ENCODE peak calls at places on chromosomes 4 and X, in five cellular contexts. M is lower leg skin, U is endothelial cell of umbilical vein, Z is transverse colon, H is suprapubic skin. S is an unnamed sample.

GRCh38 chrX:124860736-124861135 is 458.9 kb upstream of the TEX13C start:
- DNase-seq in M (no peak), Z (no peak), U (no peak), H (no peak), S (no peak)

GRCh38 chr4:41361831-41362646 is 105.3 kb downstream of the UCHL1 start:
- DNase-seq in M (no peak), H (no peak), Z (no peak), U (peak), S (no peak)

GRCh38 chrX:38982370-38982769 is 181.1 kb downstream of the MID1IP1 start:
- DNase-seq in Z (no peak), U (no peak), H (no peak), M (no peak), S (no peak)

GRCh38 chr4:158835456-158836369 is 66.9 kb downstream of the FNIP2 start:
- DNase-seq in H (no peak), M (no peak), Z (no peak), U (no peak), S (no peak)

GRCh38 chr4:163384926-163385325 is 41.2 kb downstream of the NPY5R start:
- DNase-seq in U (no peak), H (no peak), Z (no peak), M (no peak), S (no peak)

GRCh38 chrX:9845574-9845948 is 59.3 kb downstream of the SHROOM2 start:
- DNase-seq in H (no peak), M (no peak), U (no peak), Z (no peak), S (no peak)

GRCh38 chr4:180925800-180926199 is 1317.4 kb upstream of the TENM3 start:
- DNase-seq in Z (no peak), H (no peak), U (no peak), M (no peak), S (no peak)

GRCh38 chr4:68288046-68288740 is 42.7 kb upstream of the TMPRSS11B start:
- DNase-seq in H (no peak), Z (no peak), M (no peak), U (no peak), S (no peak)

GRCh38 chr4:106982711-106983211 is 53.4 kb downstream of the DKK2 start:
- DNase-seq in H (no peak), Z (no peak), M (no peak), U (no peak), S (no peak)

GRCh38 chrX:45068555-45068954 is 132.1 kb downstream of the DIPK2B start:
- DNase-seq in M (no peak), Z (no peak), H (no peak), U (no peak), S (no peak)

GRCh38 chrX:16186380-16187007 is 19.2 kb downstream of the MAGEB17 start:
- DNase-seq in H (no peak), M (no peak), Z (no peak), U (no peak), S (no peak)

GRCh38 chrX:20265221-20265725 is 1.4 kb downstream of the RPS6KA3 start:
- DNase-seq in M (peak), Z (peak), H (peak), U (peak), S (peak)

GRCh38 chr4:148224476-148224875 is 217.7 kb downstream of the NR3C2 start:
- DNase-seq in H (no peak), Z (no peak), U (no peak), M (no peak), S (no peak)

GRCh38 chrX:41010188-41010846 is 74.9 kb upstream of the USP9X start:
- DNase-seq in Z (peak), U (peak), M (peak), H (peak), S (peak)
- TF ChIP-seq POLR2A in Z (peak), U (peak), M (no peak), H (no peak), S (peak)

GRCh38 chr4:10116625-10117423 is at the start of gene WDR1:
- DNase-seq in H (peak), Z (peak), M (peak), U (peak), S (peak)
- TF ChIP-seq POLR2A in H (peak), Z (peak), M (peak), U (peak), S (peak)

GRCh38 chr4:165328708-165329107 is 1.2 kb downstream of the MSMO1 start:
- DNase-seq in U (peak), H (no peak), Z (no peak), M (no peak), S (no peak)
- TF ChIP-seq POLR2A in U (no peak), H (no peak), Z (no peak), M (no peak), S (no peak)

GRCh38 chr4:36192922-36193321 is 51.4 kb downstream of the ARAP2 start:
- DNase-seq in M (no peak), H (no peak), Z (no peak), U (no peak), S (no peak)

GRCh38 chr4:36196145-36196925 is 48.0 kb downstream of the ARAP2 start:
- DNase-seq in H (no peak), M (no peak), Z (no peak), U (no peak), S (no peak)

GRCh38 chr4:36198068-36198808 is 46.1 kb downstream of the ARAP2 start:
- DNase-seq in Z (no peak), U (no peak), M (no peak), H (no peak), S (no peak)

GRCh38 chr4:36198861-36199260 is 45.5 kb downstream of the ARAP2 start:
- DNase-seq in Z (no peak), U (no peak), M (no peak), H (no peak), S (no peak)

DNA sequence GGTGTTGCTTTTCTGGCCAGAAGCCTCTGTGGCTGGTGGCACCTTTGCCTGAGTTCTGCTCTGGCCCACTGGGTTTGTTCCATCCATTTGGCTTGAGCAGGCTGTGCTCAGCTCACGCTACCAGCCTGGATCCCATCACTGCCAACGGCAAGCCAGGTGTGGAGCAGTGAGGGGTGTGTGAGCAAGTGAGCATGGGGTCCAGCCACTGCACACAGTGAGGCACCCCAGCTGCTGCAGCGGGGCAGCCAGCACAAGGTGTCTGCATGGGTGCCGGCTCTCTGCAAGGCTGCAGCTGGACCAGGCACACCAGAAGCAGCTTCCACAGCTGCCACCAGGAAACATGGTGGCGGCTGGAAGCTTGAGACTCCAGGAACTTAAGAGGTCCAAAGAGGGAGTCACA is 46.8 kb downstream of the ARAP2 start:
- DNase-seq in U (no peak), Z (no peak), H (no peak), M (no peak), S (no peak)
- TF ChIP-seq POLR2A in U (no peak), Z (no peak), H (no peak), M (no peak), S (no peak)

GRCh38 chr4:6910340-6910959 is 824 bp downstream of the TBC1D14 start:
- DNase-seq in H (no peak), Z (peak), U (no peak), M (no peak), S (no peak)

GRCh38 chr4:6909970-6910339 is 329 bp downstream of the TBC1D14 start:
- DNase-seq in M (no peak), U (no peak), Z (peak), H (no peak), S (peak)

GRCh38 chr4:6907658-6908191 is 1.9 kb upstream of the TBC1D14 start:
- DNase-seq in U (peak), H (no peak), Z (peak), M (peak), S (peak)

GRCh38 chr4:6908397-6909112 is 1.1 kb upstream of the TBC1D14 start:
- DNase-seq in M (peak), H (no peak), Z (no peak), U (peak), S (no peak)

GRCh38 chr4:6909113-6909969 is at the start of gene TBC1D14:
- DNase-seq in Z (peak), M (peak), H (peak), U (peak), S (peak)
- TF ChIP-seq POLR2A in Z (peak), M (no peak), H (peak), U (peak), S (peak)

GRCh38 chr4:39043058-39043696 is 11.0 kb upstream of the TMEM156 start:
- DNase-seq in M (no peak), U (no peak), H (no peak), Z (no peak), S (no peak)

GRCh38 chr4:39043697-39044363 is 11.6 kb upstream of the TMEM156 start:
- DNase-seq in U (peak), M (no peak), Z (no peak), H (no peak), S (no peak)

GRCh38 chr4:39045791-39046221 is 13.6 kb upstream of the TMEM156 start:
- DNase-seq in M (no peak), H (no peak), U (peak), Z (no peak), S (no peak)

GRCh38 chr4:39044947-39045734 is 12.9 kb upstream of the TMEM156 start:
- DNase-seq in M (no peak), H (no peak), U (peak), Z (no peak), S (no peak)

DNA sequence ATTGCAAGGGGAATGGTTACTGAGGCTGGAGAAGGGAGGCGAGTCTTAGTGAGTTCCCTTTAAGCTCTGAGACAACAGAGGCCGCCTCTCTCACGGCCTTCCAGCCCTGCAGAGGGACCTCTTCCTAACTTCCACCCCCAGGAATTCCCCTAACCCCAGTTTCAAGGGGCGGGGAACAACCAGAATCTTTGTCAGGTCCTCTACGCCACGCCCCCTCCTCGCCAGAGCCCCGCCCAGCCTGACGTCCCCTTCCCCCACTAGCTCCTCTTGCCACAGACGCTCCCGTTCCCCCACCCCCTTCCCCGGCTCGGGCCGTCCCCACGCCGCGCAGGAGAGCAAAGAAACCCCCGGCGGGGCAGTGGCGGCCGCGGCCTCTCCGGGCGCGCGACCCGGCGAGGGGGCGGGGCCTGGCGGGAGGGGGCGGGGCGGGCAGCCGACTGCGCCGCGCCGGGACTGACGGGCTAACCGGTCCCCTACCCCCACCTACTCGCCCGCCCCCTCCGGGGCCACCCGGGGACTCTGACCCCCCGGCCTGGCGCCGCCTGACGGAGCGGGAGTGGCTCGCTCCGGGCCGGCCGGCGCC is 12.2 kb upstream of the TMEM156 start:
- DNase-seq in Z (peak), U (peak), M (peak), H (peak), S (peak)
- TF ChIP-seq POLR2A in Z (peak), U (peak), M (no peak), H (no peak), S (no peak)

GRCh38 chrX:7147431-7147977 is at the start of gene STS:
- DNase-seq in H (peak), Z (peak), U (peak), M (peak), S (peak)
- TF ChIP-seq POLR2A in H (no peak), Z (no peak), U (no peak), M (no peak), S (no peak)

DNA sequence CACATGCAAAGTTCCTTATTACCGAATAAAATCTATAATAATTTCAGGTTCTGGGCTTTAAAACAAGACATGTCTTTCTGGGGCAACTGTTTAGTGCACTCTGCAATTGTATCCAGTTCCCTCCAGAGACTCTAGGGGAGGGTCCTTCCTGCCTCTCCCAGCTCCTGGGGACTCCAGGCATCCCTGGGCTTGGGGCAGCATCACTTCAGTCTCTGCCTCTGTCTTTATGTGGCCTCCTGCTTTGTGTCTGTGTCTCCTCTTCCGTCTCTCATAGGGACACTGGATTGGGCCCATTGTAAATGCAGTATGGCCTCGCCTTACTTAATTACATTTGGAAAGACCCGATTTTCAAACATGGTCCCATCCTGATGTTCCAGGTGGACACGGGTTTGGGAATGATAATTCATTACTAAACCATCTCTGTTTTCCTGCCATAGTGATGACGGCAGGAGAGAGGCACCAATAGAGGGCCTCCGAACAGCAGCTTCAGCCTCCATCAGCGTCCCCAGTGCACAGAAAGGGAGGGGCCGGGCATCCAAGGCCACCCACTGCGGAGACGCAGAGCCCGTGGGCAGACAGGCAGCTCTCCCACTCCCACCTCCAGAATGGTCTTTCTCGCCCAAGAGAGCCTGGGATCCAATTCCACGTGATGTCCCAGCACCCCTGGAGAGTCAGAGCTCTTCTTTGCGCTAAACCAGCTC is 11.0 kb upstream of the ASMTL start:
- DNase-seq in Z (no peak), H (peak), M (peak), U (no peak), S (peak)
- TF ChIP-seq POLR2A in Z (no peak), H (no peak), M (no peak), U (no peak), S (no peak)

GRCh38 chr4:128454281-128455075 is 166.9 kb upstream of the PGRMC2 start:
- DNase-seq in M (peak), H (peak), Z (peak), U (peak), S (peak)
- TF ChIP-seq POLR2A in M (no peak), H (no peak), Z (no peak), U (no peak), S (no peak)

GRCh38 chrX:103356023-103356798 is at the start of gene TCEAL9:
- DNase-seq in M (no peak), H (no peak), U (peak), Z (peak), S (peak)
- TF ChIP-seq POLR2A in M (no peak), H (peak), U (peak), Z (peak), S (peak)

S was measured in ovary.